ENCODE peak calls at places on chromosomes 4 and X, in five cellular contexts. V is DMS153; Q is activated effector memory CD4-positive, alpha-beta T cell treated with Interleukin-2 at 50 U/mL for 16 hours; E is Daoy; R is stimulated activated CD4-positive, alpha-beta T cell treated with anti-CD3 and anti-CD28 coated beads, Interleukin-4, amount 100 ng/mL, for 48 hours. K is an unnamed sample.

GRCh38 chrX:113929004-113929403 is 654.9 kb upstream of the HTR2C start:
- DNase-seq in V (peak; percentile 4), Q (no peak), E (peak; percentile 47), R (no peak), K (peak; percentile 5)

GRCh38 chrX:33188881-33189280 is 22.5 kb downstream of the DMD start:
- DNase-seq in V (no peak), Q (no peak), E (no peak), R (no peak), K (no peak)

GRCh38 chr4:166887457-166887856 is 346.8 kb downstream of the SPOCK3 start:
- DNase-seq in V (no peak), Q (no peak), E (no peak), R (no peak), K (no peak)

GRCh38 chrX:153876112-153876491 is 9.9 kb downstream of the L1CAM start:
- DNase-seq in V (no peak), Q (no peak), E (no peak), R (no peak), K (no peak)

GRCh38 chrX:17456526-17456925 is 81.5 kb downstream of the NHS start:
- DNase-seq in V (no peak), Q (no peak), E (no peak), R (no peak), K (no peak)

GRCh38 chr4:184392748-184393334 is 81.5 kb downstream of the IRF2 start:
- DNase-seq in V (no peak), Q (no peak), E (no peak), R (no peak), K (no peak)

GRCh38 chrX:131802836-131803626 is 220.1 kb upstream of the STK26 start:
- DNase-seq in V (no peak), Q (no peak), E (peak; percentile 5), R (no peak), K (no peak)

GRCh38 chr4:182189107-182189878 is 53.9 kb upstream of the TENM3 start:
- DNase-seq in V (no peak), Q (no peak), E (peak; percentile 93), R (no peak), K (peak; percentile 83)

GRCh38 chr4:56255820-56256219 is 131.5 kb downstream of the AASDH start:
- DNase-seq in V (no peak), Q (no peak), E (no peak), R (no peak), K (no peak)

GRCh38 chrX:97685753-97686152 is 802.0 kb downstream of the RPA4 start:
- DNase-seq in V (no peak), Q (no peak), E (peak; percentile 6), R (no peak), K (peak; percentile 4)

GRCh38 chr4:20809796-20810195 is 109.5 kb downstream of the PACRGL start:
- DNase-seq in V (peak; percentile 0), Q (no peak), E (no peak), R (no peak), K (no peak)